ENCODE peak calls at places on chromosomes 12 and 14, in six cellular contexts. Q is omental fat pad; R is naive thymus-derived CD8-positive, alpha-beta T cell; V is foreskin keratinocyte; W is right cardiac atrium; X is aorta. E is an unnamed sample.

GRCh38 chr12:38880288-38880687 is 25.1 kb downstream of the CPNE8 start:
- ATAC-seq in Q (no peak), R (no peak), V (no peak), W (no peak), X (no peak), E (no peak)

GRCh38 chr12:100611031-100611430 is 37.5 kb downstream of the GAS2L3 start:
- ATAC-seq in Q (no peak), R (no peak), V (peak; percentile 42), W (no peak), X (no peak), E (no peak)

GRCh38 chr12:123602651-123603195 is 824 bp downstream of the DDX55 start:
- ATAC-seq in Q (no peak), R (no peak), V (no peak), W (no peak), X (no peak), E (peak; percentile 41)

GRCh38 chr12:27193106-27193505 is 51.0 kb upstream of the STK38L start:
- ATAC-seq in Q (no peak), R (no peak), V (no peak), W (peak; percentile 60), X (peak; percentile 13), E (no peak)

GRCh38 chr12:131076277-131076676 is 122.6 kb downstream of the ADGRD1 start:
- ATAC-seq in Q (no peak), R (no peak), V (no peak), W (peak; percentile 4), X (no peak), E (peak; percentile 14)

GRCh38 chr12:19450362-19450761 is 11.1 kb downstream of the AEBP2 start:
- ATAC-seq in Q (no peak), R (no peak), V (no peak), W (no peak), X (no peak), E (no peak)

GRCh38 chr12:2679816-2680675 is 114.7 kb upstream of the FKBP4 start:
- ATAC-seq in Q (no peak), R (no peak), V (no peak), W (no peak), X (no peak), E (peak; percentile 3)

GRCh38 chr12:77087427-77087826 is 22.1 kb upstream of the E2F7 start:
- ATAC-seq in Q (no peak), R (no peak), V (peak; percentile 99), W (no peak), X (no peak), E (no peak)

GRCh38 chr12:59486827-59487226 is 109.0 kb upstream of the SLC16A7 start:
- ATAC-seq in Q (no peak), R (no peak), V (peak; percentile 90), W (no peak), X (no peak), E (no peak)

GRCh38 chr12:101963703-101964102 is 86.3 kb downstream of the DRAM1 start:
- ATAC-seq in Q (no peak), R (no peak), V (no peak), W (no peak), X (no peak), E (no peak)

GRCh38 chr12:22229652-22230279 is 104.7 kb downstream of the ST8SIA1 start:
- ATAC-seq in Q (no peak), R (no peak), V (no peak), W (no peak), X (no peak), E (no peak)

GRCh38 chr12:96189781-96190180 is 4.4 kb upstream of the ELK3 start:
- ATAC-seq in Q (no peak), R (no peak), V (no peak), W (no peak), X (no peak), E (no peak)

GRCh38 chr12:3377056-3377455 is 113.9 kb upstream of the PRMT8 start:
- ATAC-seq in Q (no peak), R (no peak), V (no peak), W (no peak), X (no peak), E (no peak)

GRCh38 chr12:108400900-108401480 is 61.9 kb upstream of the CMKLR1 start:
- ATAC-seq in Q (no peak), R (no peak), V (no peak), W (no peak), X (no peak), E (no peak)

GRCh38 chr12:50842637-50843493 is at the start of gene TMPRSS12:
- ATAC-seq in Q (peak; percentile 44), R (no peak), V (peak; percentile 35), W (peak; percentile 73), X (no peak), E (peak; percentile 54)

GRCh38 chr12:4293942-4294505 is 20.5 kb downstream of the CCND2 start:
- ATAC-seq in Q (no peak), R (peak; percentile 93), V (no peak), W (peak; percentile 39), X (no peak), E (no peak)

GRCh38 chr12:110345176-110345651 is 58.3 kb downstream of the ANAPC7 start:
- ATAC-seq in Q (no peak), R (no peak), V (peak; percentile 88), W (no peak), X (no peak), E (no peak)

GRCh38 chr12:101854747-101855146 is 22.6 kb upstream of the DRAM1 start:
- ATAC-seq in Q (no peak), R (no peak), V (no peak), W (no peak), X (no peak), E (peak; percentile 91)

GRCh38 chr12:110373962-110374611 is 29.4 kb downstream of the ANAPC7 start:
- ATAC-seq in Q (no peak), R (no peak), V (no peak), W (peak; percentile 4), X (no peak), E (no peak)

GRCh38 chr12:105843989-105844768 is 294.6 kb downstream of the NUAK1 start:
- ATAC-seq in Q (no peak), R (no peak), V (no peak), W (no peak), X (no peak), E (no peak)

GRCh38 chr14:101719708-101720107 is 41.8 kb upstream of the PPP2R5C start:
- ATAC-seq in Q (peak; percentile 31), R (no peak), V (no peak), W (peak; percentile 65), X (no peak), E (no peak)

GRCh38 chr14:41830679-41831078 is 224.0 kb downstream of the LRFN5 start:
- ATAC-seq in Q (no peak), R (no peak), V (peak; percentile 60), W (peak; percentile 62), X (no peak), E (no peak)

GRCh38 chr14:21215130-21215878 is 53.9 kb downstream of the HNRNPC start:
- ATAC-seq in Q (no peak), R (peak; percentile 21), V (peak; percentile 64), W (no peak), X (no peak), E (peak; percentile 34)

GRCh38 chr14:95255487-95255886 is 64.2 kb downstream of the CLMN start:
- ATAC-seq in Q (peak; percentile 63), R (no peak), V (peak; percentile 87), W (no peak), X (no peak), E (no peak)

GRCh38 chr12:105198961-105199360 is 37.0 kb downstream of the APPL2 start:
- ATAC-seq in Q (no peak), R (no peak), V (no peak), W (no peak), X (no peak), E (no peak)

GRCh38 chr12:95784286-95784685 is 6.3 kb downstream of the NTN4 start:
- ATAC-seq in Q (no peak), R (no peak), V (no peak), W (no peak), X (no peak), E (no peak)

GRCh38 chr12:13171921-13172859 is 24.3 kb upstream of the EMP1 start:
- ATAC-seq in Q (peak; percentile 89), R (no peak), V (peak; percentile 31), W (peak; percentile 59), X (peak; percentile 46), E (peak; percentile 17)

GRCh38 chr14:99248761-99249171 is 23.2 kb downstream of the BCL11B start:
- ATAC-seq in Q (no peak), R (peak; percentile 3), V (no peak), W (no peak), X (no peak), E (no peak)

GRCh38 chr12:21676781-21677180 is 19.1 kb upstream of the LDHB start:
- ATAC-seq in Q (no peak), R (peak; percentile 87), V (no peak), W (no peak), X (no peak), E (no peak)

GRCh38 chr12:104805186-104805585 is 152.9 kb downstream of the SLC41A2 start:
- ATAC-seq in Q (no peak), R (no peak), V (peak; percentile 86), W (no peak), X (no peak), E (no peak)

GRCh38 chr14:37122919-37123639 is 49.3 kb downstream of the SLC25A21 start:
- ATAC-seq in Q (peak; percentile 55), R (no peak), V (no peak), W (no peak), X (no peak), E (no peak)

GRCh38 chr12:111777345-111778045 is 10.8 kb downstream of the ALDH2 start:
- ATAC-seq in Q (no peak), R (no peak), V (no peak), W (peak; percentile 55), X (no peak), E (no peak)

GRCh38 chr14:103880334-103880985 is 33.1 kb upstream of the PPP1R13B start:
- ATAC-seq in Q (no peak), R (peak; percentile 92), V (no peak), W (peak; percentile 59), X (peak; percentile 62), E (no peak)

E was measured in stimulated activated memory B cell treated with anti-CD40 and anti-IgM and Interleukin-4, amounts not matched to agents 10 μg/mL and 1 μg/mL and 100 μg/mL, for 72 hours.